ENCODE peak calls at places on chromosomes 3 and 15, in five cellular contexts. N, D, Z, T and W are unnamed samples.

GRCh38 chr15:81294501-81294850 is 29.5 kb downstream of the STARD5 start:
- DNase-seq in N (no peak), D (no peak), Z (no peak), T (no peak), W (no peak)

GRCh38 chr3:45337839-45338470 is 50.4 kb upstream of the LARS2 start:
- DNase-seq in N (no peak), D (no peak), Z (no peak), T (no peak), W (no peak)

GRCh38 chr3:155884292-155884691 is 13.8 kb downstream of the GMPS start:
- DNase-seq in N (no peak), D (no peak), Z (no peak), T (no peak), W (no peak)

GRCh38 chr3:182710557-182711157 is 82.6 kb upstream of the ATP11B start:
- DNase-seq in N (no peak), D (no peak), Z (no peak), T (no peak), W (no peak)

GRCh38 chr15:84654689-84655453 is 788 bp upstream of the WDR73 start:
- DNase-seq in N (peak; percentile 82), D (peak; percentile 76), Z (peak; percentile 78), T (peak; percentile 78), W (peak; percentile 81)

GRCh38 chr3:119297169-119297568 is 3.0 kb downstream of the ARHGAP31 start:
- DNase-seq in N (no peak), D (peak; percentile 49), Z (peak; percentile 55), T (peak; percentile 38), W (no peak)

GRCh38 chr3:18121020-18121419 is 304.1 kb downstream of the SATB1 start:
- DNase-seq in N (no peak), D (no peak), Z (no peak), T (no peak), W (no peak)

GRCh38 chr3:31066999-31067398 is 172.5 kb upstream of the GADL1 start:
- DNase-seq in N (no peak), D (no peak), Z (no peak), T (no peak), W (no peak)

GRCh38 chr3:124272611-124273151 is 280.8 kb upstream of the ROPN1 start:
- DNase-seq in N (no peak), D (no peak), Z (no peak), T (no peak), W (no peak)

GRCh38 chr15:64305261-64305660 is 50.7 kb downstream of the CSNK1G1 start:
- DNase-seq in N (no peak), D (no peak), Z (no peak), T (no peak), W (no peak)

GRCh38 chr3:58356054-58356453 is 23.4 kb downstream of the PXK start:
- DNase-seq in N (no peak), D (no peak), Z (no peak), T (no peak), W (no peak)

GRCh38 chr3:194200422-194201060 is 64.6 kb downstream of the HES1 start:
- DNase-seq in N (no peak), D (no peak), Z (no peak), T (no peak), W (no peak)

GRCh38 chr3:167864559-167864887 is 129.0 kb downstream of the SERPINI1 start:
- DNase-seq in N (no peak), D (no peak), Z (no peak), T (peak; percentile 84), W (no peak)

GRCh38 chr3:69012111-69012835 is 1.2 kb downstream of the EOGT start:
- DNase-seq in N (peak; percentile 39), D (peak; percentile 60), Z (peak; percentile 35), T (peak; percentile 43), W (peak; percentile 65)

GRCh38 chr3:101170047-101170771 is 150.2 kb downstream of the IMPG2 start:
- DNase-seq in N (no peak), D (no peak), Z (no peak), T (no peak), W (no peak)

GRCh38 chr15:100934166-100934565 is 15.0 kb downstream of the LRRK1 start:
- DNase-seq in N (no peak), D (no peak), Z (no peak), T (no peak), W (no peak)

GRCh38 chr15:38072507-38073277 is 138.3 kb downstream of the TMCO5A start:
- DNase-seq in N (peak; percentile 70), D (peak; percentile 72), Z (peak; percentile 79), T (peak; percentile 73), W (peak; percentile 48)

GRCh38 chr3:71497367-71497925 is 86.1 kb downstream of the FOXP1 start:
- DNase-seq in N (no peak), D (no peak), Z (no peak), T (no peak), W (no peak)

GRCh38 chr3:29255854-29256696 is 24.8 kb upstream of the RBMS3 start:
- DNase-seq in N (no peak), D (no peak), Z (no peak), T (no peak), W (no peak)

DNA sequence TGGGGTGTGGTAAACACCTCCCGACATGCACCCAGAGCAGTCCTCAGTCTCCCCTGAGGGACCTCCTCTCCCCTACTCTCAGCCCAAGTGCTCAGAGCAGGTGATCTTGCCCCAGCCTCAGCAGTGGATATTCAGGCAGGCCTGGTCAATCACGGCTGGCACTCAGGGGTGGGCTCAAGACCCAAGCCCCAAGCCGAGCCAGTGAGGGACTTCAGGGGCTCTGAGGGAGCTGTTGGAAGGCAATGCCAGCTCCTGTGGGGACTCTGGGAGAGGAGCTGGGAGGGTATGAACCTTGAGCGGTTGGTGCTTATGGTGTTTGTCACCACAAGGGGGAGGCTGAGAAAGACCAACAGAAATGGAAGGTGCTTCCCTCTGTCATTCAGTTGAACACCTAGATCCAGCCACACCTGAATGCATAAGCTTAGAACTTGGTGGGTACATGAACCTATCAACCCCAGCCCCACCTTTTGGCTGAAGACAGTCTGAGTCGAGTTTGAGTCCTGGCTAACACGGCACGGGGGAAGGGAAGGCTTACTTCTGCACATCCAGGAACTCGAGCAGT is 19.4 kb downstream of the ALS2CL start:
- DNase-seq in N (no peak), D (no peak), Z (no peak), T (no peak), W (peak; percentile 4)
- TF ChIP-seq CTCF in N (no peak), D (no peak), Z (no peak), T (no peak), W (no peak)

GRCh38 chr3:66438045-66438444 is 62.8 kb downstream of the LRIG1 start:
- DNase-seq in N (no peak), D (no peak), Z (no peak), T (no peak), W (no peak)

GRCh38 chr3:66437341-66437929 is 63.4 kb downstream of the LRIG1 start:
- DNase-seq in N (no peak), D (no peak), Z (no peak), T (no peak), W (no peak)

GRCh38 chr3:66441124-66441523 is 59.7 kb downstream of the LRIG1 start:
- DNase-seq in N (no peak), D (no peak), Z (no peak), T (no peak), W (no peak)

GRCh38 chr3:66441692-66442091 is 59.1 kb downstream of the LRIG1 start:
- DNase-seq in N (no peak), D (no peak), Z (no peak), T (no peak), W (no peak)

GRCh38 chr3:66439666-66440344 is 61.0 kb downstream of the LRIG1 start:
- DNase-seq in N (no peak), D (no peak), Z (no peak), T (no peak), W (no peak)
- H3K27ac ChIP-seq in N (no peak overlapping the region), D (peak overlapping the region; percentile 48), Z (peak overlapping the region; percentile 26), T (no peak overlapping the region), W (peak overlapping the region; percentile 36)

GRCh38 chr3:78870484-78870883 is 897.3 kb downstream of the ROBO1 start:
- DNase-seq in N (no peak), D (no peak), Z (no peak), T (no peak), W (no peak)
- TF ChIP-seq CTCF in N (no peak), D (no peak), Z (no peak), T (no peak), W (no peak)

DNA sequence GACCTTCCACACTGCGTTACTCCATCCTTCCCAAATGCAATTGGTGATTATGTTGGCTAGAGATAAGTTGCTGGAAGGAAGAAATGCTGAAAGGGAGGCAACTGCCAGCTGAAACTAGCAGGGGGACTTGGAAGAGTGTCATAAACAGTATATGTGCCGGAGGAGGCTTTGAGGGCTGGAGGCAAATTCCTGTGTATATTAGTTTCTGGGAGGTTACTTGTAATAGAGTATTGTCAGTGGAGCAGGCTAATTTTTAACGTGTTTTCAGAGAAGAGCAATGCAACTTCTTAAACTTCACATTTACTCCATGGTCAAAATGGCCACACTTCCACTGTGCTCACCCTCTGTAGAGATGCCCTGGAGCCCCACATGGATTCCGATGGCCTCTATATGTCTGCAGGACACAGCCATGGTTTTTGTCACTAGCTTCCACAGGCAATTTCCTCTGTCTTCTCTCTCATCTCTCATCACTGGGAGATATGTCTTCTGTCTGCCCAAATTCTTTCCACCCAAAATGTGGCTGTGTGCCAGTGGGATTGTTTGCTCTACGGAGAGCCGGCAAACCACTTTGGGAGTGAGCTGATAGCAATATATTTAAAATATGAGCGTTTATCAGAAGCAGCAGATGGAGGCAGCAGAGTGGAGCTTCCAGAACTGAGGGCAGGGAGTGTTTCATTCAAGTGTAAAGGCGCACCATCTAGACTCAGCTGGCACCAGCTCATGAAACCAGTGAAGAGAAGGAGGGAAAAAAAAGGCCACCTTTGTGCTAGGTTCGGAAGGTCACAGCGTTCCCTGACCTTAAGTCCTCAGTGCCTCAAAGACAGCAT is 13.4 kb upstream of the CD47 start:
- DNase-seq in N (no peak), D (peak; percentile 22), Z (no peak), T (peak; percentile 62), W (no peak)
- H3K27ac ChIP-seq in N (no peak overlapping the region), D (no peak overlapping the region), Z (peak overlapping the region; percentile 7), T (no peak overlapping the region), W (peak overlapping the region; percentile 24)